ENCODE peak calls at places on chromosome 17, in eight cellular contexts. One of them, this sample, is unnamed.

GRCh38 chr17:82924812-82925211 is 85.0 kb upstream of the ZNF750 start:
- DNase-seq in ovary: no peak
- DNase-seq in neural progenitor cell: no peak
- DNase-seq in heart right ventricle: no peak
- DNase-seq in gastrocnemius medialis: no peak
- DNase-seq in PC-3: peak
- DNase-seq in thoracic aorta: no peak
- DNase-seq in ascending aorta: no peak
- DNase-seq in this sample: no peak

GRCh38 chr17:29807520-29808361 is 122.3 kb downstream of the SSH2 start:
- DNase-seq in thoracic aorta: no peak
- DNase-seq in heart right ventricle: peak
- DNase-seq in neural progenitor cell: peak
- DNase-seq in gastrocnemius medialis: peak
- DNase-seq in PC-3: peak
- DNase-seq in ovary: peak
- DNase-seq in ascending aorta: no peak
- DNase-seq in this sample: peak

GRCh38 chr17:4708436-4708835 is 2.0 kb upstream of the ARRB2 start:
- DNase-seq in thoracic aorta: no peak
- DNase-seq in heart right ventricle: no peak
- DNase-seq in ovary: no peak
- DNase-seq in gastrocnemius medialis: no peak
- DNase-seq in PC-3: peak
- DNase-seq in ascending aorta: no peak
- DNase-seq in neural progenitor cell: peak
- DNase-seq in this sample: no peak

GRCh38 chr17:48878920-48879898 is 13.4 kb upstream of the ATP5MC1 start:
- DNase-seq in thoracic aorta: no peak
- DNase-seq in ovary: no peak
- DNase-seq in gastrocnemius medialis: no peak
- DNase-seq in neural progenitor cell: peak
- DNase-seq in heart right ventricle: peak
- DNase-seq in PC-3: peak
- DNase-seq in ascending aorta: no peak
- DNase-seq in this sample: peak

GRCh38 chr17:52138350-52138749 is 20.2 kb downstream of the CA10 start:
- DNase-seq in ascending aorta: no peak
- DNase-seq in heart right ventricle: no peak
- DNase-seq in gastrocnemius medialis: no peak
- DNase-seq in thoracic aorta: no peak
- DNase-seq in neural progenitor cell: no peak
- DNase-seq in PC-3: no peak
- DNase-seq in ovary: no peak
- DNase-seq in this sample: no peak

GRCh38 chr17:45233423-45233924 is 11.8 kb downstream of the FMNL1 start:
- DNase-seq in PC-3: no peak
- DNase-seq in thoracic aorta: no peak
- DNase-seq in ovary: no peak
- DNase-seq in ascending aorta: no peak
- DNase-seq in gastrocnemius medialis: no peak
- DNase-seq in neural progenitor cell: no peak
- DNase-seq in heart right ventricle: no peak
- DNase-seq in this sample: no peak

GRCh38 chr17:78329263-78330059 is 30.4 kb downstream of the SOCS3 start:
- DNase-seq in ovary: peak
- DNase-seq in thoracic aorta: no peak
- DNase-seq in gastrocnemius medialis: no peak
- DNase-seq in neural progenitor cell: no peak
- DNase-seq in PC-3: peak
- DNase-seq in heart right ventricle: no peak
- DNase-seq in ascending aorta: no peak
- DNase-seq in this sample: peak

GRCh38 chr17:76572201-76572910 is 13.3 kb downstream of the ST6GALNAC2 start:
- DNase-seq in gastrocnemius medialis: no peak
- DNase-seq in thoracic aorta: no peak
- DNase-seq in heart right ventricle: no peak
- DNase-seq in PC-3: no peak
- DNase-seq in ascending aorta: no peak
- DNase-seq in neural progenitor cell: no peak
- DNase-seq in ovary: no peak
- DNase-seq in this sample: no peak

GRCh38 chr17:77233635-77234334 is 93.0 kb downstream of the SEC14L1 start:
- DNase-seq in ascending aorta: no peak
- DNase-seq in gastrocnemius medialis: no peak
- DNase-seq in ovary: no peak
- DNase-seq in neural progenitor cell: no peak
- DNase-seq in thoracic aorta: no peak
- DNase-seq in heart right ventricle: no peak
- DNase-seq in PC-3: peak
- DNase-seq in this sample: peak

GRCh38 chr17:36739208-36739607 is 137.8 kb downstream of the MRM1 start:
- DNase-seq in ovary: no peak
- DNase-seq in heart right ventricle: no peak
- DNase-seq in PC-3: no peak
- DNase-seq in gastrocnemius medialis: no peak
- DNase-seq in ascending aorta: no peak
- DNase-seq in thoracic aorta: no peak
- DNase-seq in neural progenitor cell: no peak
- DNase-seq in this sample: no peak

GRCh38 chr17:65171753-65172152 is 34.6 kb downstream of the RGS9 start:
- DNase-seq in ascending aorta: no peak
- DNase-seq in gastrocnemius medialis: no peak
- DNase-seq in ovary: no peak
- DNase-seq in heart right ventricle: no peak
- DNase-seq in thoracic aorta: no peak
- DNase-seq in neural progenitor cell: no peak
- DNase-seq in PC-3: no peak
- DNase-seq in this sample: no peak

GRCh38 chr17:76793775-76794174 is 55.9 kb downstream of the MFSD11 start:
- DNase-seq in neural progenitor cell: peak
- DNase-seq in thoracic aorta: no peak
- DNase-seq in PC-3: peak
- DNase-seq in ovary: no peak
- DNase-seq in ascending aorta: no peak
- DNase-seq in heart right ventricle: no peak
- DNase-seq in gastrocnemius medialis: no peak
- DNase-seq in this sample: peak

GRCh38 chr17:44558349-44559287 is 1.3 kb downstream of the FZD2 start:
- DNase-seq in PC-3: no peak
- DNase-seq in ovary: peak
- DNase-seq in gastrocnemius medialis: no peak
- DNase-seq in heart right ventricle: no peak
- DNase-seq in thoracic aorta: no peak
- DNase-seq in ascending aorta: no peak
- DNase-seq in neural progenitor cell: peak
- DNase-seq in this sample: peak

GRCh38 chr17:77405867-77406513 is 265.2 kb downstream of the SEC14L1 start:
- DNase-seq in PC-3: no peak
- DNase-seq in thoracic aorta: no peak
- DNase-seq in neural progenitor cell: no peak
- DNase-seq in heart right ventricle: no peak
- DNase-seq in ovary: no peak
- DNase-seq in gastrocnemius medialis: no peak
- DNase-seq in ascending aorta: no peak
- DNase-seq in this sample: no peak

GRCh38 chr17:64420143-64420670 is 28.7 kb upstream of the MILR1 start:
- DNase-seq in heart right ventricle: peak
- DNase-seq in gastrocnemius medialis: no peak
- DNase-seq in ascending aorta: no peak
- DNase-seq in neural progenitor cell: peak
- DNase-seq in ovary: no peak
- DNase-seq in PC-3: peak
- DNase-seq in thoracic aorta: no peak
- DNase-seq in this sample: peak

DNA sequence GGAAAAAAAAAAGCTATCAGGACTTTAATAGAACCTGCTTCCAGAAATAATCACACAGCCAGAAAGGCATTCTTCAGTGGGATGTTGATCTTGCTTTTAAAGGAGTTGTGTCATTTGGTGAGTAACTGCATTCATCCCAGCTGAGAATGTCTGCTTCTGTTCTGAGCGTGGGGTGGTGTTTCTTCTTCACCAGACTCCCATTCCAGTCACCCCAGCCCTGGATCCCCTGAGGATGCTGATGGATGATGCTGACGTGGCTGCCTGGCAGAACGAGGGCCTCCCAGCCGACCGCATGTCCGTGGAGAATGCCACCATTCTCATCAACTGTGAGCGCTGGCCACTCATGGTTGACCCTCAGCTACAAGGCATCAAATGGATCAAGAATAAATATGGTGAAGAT is 122.5 kb downstream of the ZNF18 start:
- DNase-seq in PC-3: no peak
- DNase-seq in neural progenitor cell: no peak
- DNase-seq in heart right ventricle: no peak
- DNase-seq in gastrocnemius medialis: no peak
- DNase-seq in ovary: no peak
- DNase-seq in thoracic aorta: no peak
- DNase-seq in ascending aorta: no peak
- DNase-seq in this sample: no peak
- TF ChIP-seq CTCF in PC-3: no peak
- TF ChIP-seq CTCF in neural progenitor cell: no peak
- TF ChIP-seq CTCF in heart right ventricle: no peak
- TF ChIP-seq CTCF in gastrocnemius medialis: no peak
- TF ChIP-seq CTCF in ovary: no peak
- TF ChIP-seq CTCF in thoracic aorta: no peak
- TF ChIP-seq CTCF in ascending aorta: no peak
- TF ChIP-seq CTCF in this sample: no peak

GRCh38 chr17:58004060-58004459 is 3.0 kb downstream of the SRSF1 start:
- DNase-seq in ascending aorta: no peak
- DNase-seq in ovary: no peak
- DNase-seq in thoracic aorta: no peak
- DNase-seq in PC-3: no peak
- DNase-seq in heart right ventricle: no peak
- DNase-seq in gastrocnemius medialis: no peak
- DNase-seq in neural progenitor cell: no peak
- DNase-seq in this sample: no peak
- H3K4me3 ChIP-seq in ascending aorta: no peak
- H3K4me3 ChIP-seq in ovary: no peak
- H3K4me3 ChIP-seq in thoracic aorta: no peak
- H3K4me3 ChIP-seq in PC-3: peak
- H3K4me3 ChIP-seq in heart right ventricle: no peak
- H3K4me3 ChIP-seq in gastrocnemius medialis: no peak
- H3K4me3 ChIP-seq in neural progenitor cell: peak
- H3K4me3 ChIP-seq in this sample: no peak

GRCh38 chr17:17751489-17751995 is 70.3 kb downstream of the RAI1 start:
- DNase-seq in neural progenitor cell: no peak
- DNase-seq in ovary: no peak
- DNase-seq in heart right ventricle: no peak
- DNase-seq in gastrocnemius medialis: no peak
- DNase-seq in PC-3: no peak
- DNase-seq in thoracic aorta: no peak
- DNase-seq in ascending aorta: no peak
- DNase-seq in this sample: no peak

GRCh38 chr17:17752822-17753448 is 71.7 kb downstream of the RAI1 start:
- DNase-seq in ascending aorta: no peak
- DNase-seq in heart right ventricle: no peak
- DNase-seq in neural progenitor cell: no peak
- DNase-seq in ovary: no peak
- DNase-seq in PC-3: no peak
- DNase-seq in gastrocnemius medialis: no peak
- DNase-seq in thoracic aorta: no peak
- DNase-seq in this sample: no peak

GRCh38 chr17:17750881-17751280 is 69.6 kb downstream of the RAI1 start:
- DNase-seq in ovary: no peak
- DNase-seq in ascending aorta: no peak
- DNase-seq in PC-3: no peak
- DNase-seq in heart right ventricle: no peak
- DNase-seq in neural progenitor cell: no peak
- DNase-seq in gastrocnemius medialis: no peak
- DNase-seq in thoracic aorta: no peak
- DNase-seq in this sample: no peak

GRCh38 chr17:17749921-17750320 is 68.7 kb downstream of the RAI1 start:
- DNase-seq in gastrocnemius medialis: no peak
- DNase-seq in ascending aorta: no peak
- DNase-seq in PC-3: peak
- DNase-seq in neural progenitor cell: peak
- DNase-seq in heart right ventricle: peak
- DNase-seq in ovary: peak
- DNase-seq in thoracic aorta: no peak
- DNase-seq in this sample: peak

DNA sequence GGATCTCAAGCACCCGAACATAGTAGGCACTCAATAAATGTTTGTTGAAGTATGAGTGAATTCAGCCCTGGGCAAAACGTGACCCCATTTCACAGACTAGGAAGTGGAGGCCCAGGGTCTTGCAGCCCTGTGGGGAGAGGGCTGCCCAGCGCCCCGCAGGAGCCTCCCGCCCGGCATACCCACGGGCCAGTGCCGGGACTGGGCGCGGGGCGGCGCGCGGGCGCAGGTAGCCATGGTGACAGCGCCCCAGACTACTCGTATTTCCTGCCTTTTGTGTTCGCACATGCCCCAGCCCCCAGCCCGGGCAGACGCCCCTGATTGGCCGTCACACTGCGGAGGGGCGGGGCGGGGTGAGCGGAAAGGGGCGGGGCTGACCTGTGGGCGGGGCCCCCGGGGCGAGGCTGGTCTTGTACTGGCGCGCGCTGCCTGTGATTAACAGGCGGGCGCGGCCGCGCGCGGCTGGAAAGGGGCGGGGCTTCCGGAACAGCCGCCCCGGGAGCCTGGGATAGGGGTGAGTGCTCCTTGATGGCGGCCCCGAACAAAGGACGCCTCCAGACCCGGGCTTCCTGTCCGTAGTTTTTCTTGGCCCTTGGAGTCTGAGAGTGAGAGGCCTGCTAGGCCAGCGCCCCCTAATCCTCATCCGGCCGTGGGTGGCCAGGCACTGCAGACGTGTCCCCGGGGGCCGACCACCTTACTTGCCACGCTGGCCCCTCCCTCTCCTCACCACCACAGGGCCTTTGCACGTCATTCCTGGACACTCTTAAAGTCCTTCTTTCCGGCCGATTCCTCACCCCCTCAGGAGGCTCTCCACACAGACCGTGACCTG is 71.0 kb downstream of the RAI1 start:
- DNase-seq in thoracic aorta: peak
- DNase-seq in neural progenitor cell: peak
- DNase-seq in heart right ventricle: peak
- DNase-seq in ascending aorta: peak
- DNase-seq in gastrocnemius medialis: peak
- DNase-seq in ovary: peak
- DNase-seq in PC-3: peak
- DNase-seq in this sample: peak
- TF ChIP-seq CTCF in thoracic aorta: peak
- TF ChIP-seq CTCF in neural progenitor cell: peak
- TF ChIP-seq CTCF in heart right ventricle: no peak
- TF ChIP-seq CTCF in ascending aorta: peak
- TF ChIP-seq CTCF in gastrocnemius medialis: no peak
- TF ChIP-seq CTCF in ovary: no peak
- TF ChIP-seq CTCF in PC-3: peak
- TF ChIP-seq CTCF in this sample: peak

DNA sequence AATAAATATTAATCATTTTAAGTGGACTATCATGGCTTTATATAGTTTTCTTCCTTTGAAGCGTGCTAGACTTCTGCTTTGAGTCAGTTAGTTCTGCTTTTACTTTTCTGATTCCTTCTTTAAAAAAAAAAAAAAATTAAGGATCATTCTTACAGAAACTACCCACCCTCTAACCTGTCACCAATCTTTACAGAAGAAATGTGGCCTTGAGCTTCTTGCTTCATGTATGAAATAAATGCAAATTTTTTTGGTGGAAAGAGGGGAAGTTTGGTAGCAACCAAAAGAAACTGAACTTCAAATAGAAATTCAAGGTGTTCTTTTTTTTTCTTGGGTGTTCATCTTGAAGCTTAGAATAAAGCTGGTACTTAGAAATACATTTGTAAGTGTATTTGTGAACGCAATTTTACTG is 2.2 kb downstream of the EVI2A start:
- DNase-seq in PC-3: no peak
- DNase-seq in gastrocnemius medialis: no peak
- DNase-seq in ascending aorta: no peak
- DNase-seq in ovary: no peak
- DNase-seq in heart right ventricle: no peak
- DNase-seq in thoracic aorta: no peak
- DNase-seq in neural progenitor cell: no peak
- DNase-seq in this sample: no peak
- H3K4me3 ChIP-seq in PC-3: no peak
- H3K4me3 ChIP-seq in gastrocnemius medialis: no peak
- H3K4me3 ChIP-seq in ascending aorta: no peak
- H3K4me3 ChIP-seq in ovary: no peak
- H3K4me3 ChIP-seq in heart right ventricle: no peak
- H3K4me3 ChIP-seq in thoracic aorta: peak
- H3K4me3 ChIP-seq in neural progenitor cell: no peak
- H3K4me3 ChIP-seq in this sample: no peak